ENCODE peak calls at places on chromosomes 12 and 14, in seven cellular contexts. R is breast epithelium; K is fibroblast of mammary gland; D is CD8-positive, alpha-beta T cell; B is hepatocyte; Y is astrocyte of the spinal cord; E is MM.1S. L is an unnamed sample.

GRCh38 chr12:12387521-12387920 is 30.6 kb downstream of the BORCS5 start:
- DNase-seq in R (no peak), Y (peak), K (peak), E (no peak), D (no peak), B (no peak), L (no peak)

GRCh38 chr12:103771466-103771865 is 69.6 kb downstream of the NT5DC3 start:
- DNase-seq in K (peak), B (peak), Y (peak), R (no peak), E (no peak), D (no peak), L (peak)

GRCh38 chr12:563250-563781 is 99.9 kb downstream of the NINJ2 start:
- DNase-seq in R (no peak), E (no peak), Y (peak), K (no peak), D (peak), B (no peak), L (no peak)

GRCh38 chr14:53152627-53152908 is 555 bp downstream of the DDHD1 start:
- DNase-seq in Y (no peak), B (no peak), E (no peak), K (no peak), R (no peak), D (no peak), L (no peak)

GRCh38 chr12:106160915-106161314 is 22.2 kb upstream of the NUAK1 start:
- DNase-seq in Y (no peak), K (no peak), R (no peak), B (no peak), E (no peak), D (no peak), L (no peak)

GRCh38 chr12:8052679-8053078 is 13.5 kb downstream of the C3AR1 start:
- DNase-seq in Y (no peak), R (no peak), K (no peak), B (no peak), D (no peak), E (no peak), L (no peak)

GRCh38 chr12:68007023-68007422 is 17.8 kb downstream of the IFNG-AS1 start:
- DNase-seq in D (no peak), K (peak), Y (no peak), R (no peak), E (no peak), B (no peak), L (no peak)

GRCh38 chr14:28297559-28297958 is 469.0 kb upstream of the FOXG1 start:
- DNase-seq in R (no peak), K (peak), E (no peak), Y (peak), D (no peak), B (no peak), L (no peak)

GRCh38 chr12:53489242-53489915 is 9.9 kb downstream of the MAP3K12 start:
- DNase-seq in Y (no peak), K (no peak), B (no peak), D (no peak), R (no peak), E (no peak), L (no peak)

GRCh38 chr12:111785651-111786050 is 18.9 kb downstream of the ALDH2 start:
- DNase-seq in B (no peak), K (peak), R (no peak), D (no peak), Y (peak), E (no peak), L (no peak)

GRCh38 chr12:14902465-14902864 is 16.8 kb upstream of the MGP start:
- DNase-seq in K (peak), B (no peak), R (no peak), E (no peak), Y (peak), D (no peak), L (no peak)

GRCh38 chr12:125220404-125221273 is 155.4 kb downstream of the AACS start:
- DNase-seq in Y (peak), B (no peak), E (no peak), K (peak), D (no peak), R (no peak), L (no peak)

GRCh38 chr12:94725375-94726168 is 75.2 kb upstream of the TMCC3 start:
- DNase-seq in B (peak), D (no peak), K (peak), Y (peak), R (no peak), E (no peak), L (no peak)

GRCh38 chr12:94553130-94553519 is 93.5 kb upstream of the CEP83 start:
- DNase-seq in R (peak), E (no peak), D (no peak), B (no peak), Y (peak), K (peak), L (no peak)

GRCh38 chr14:24463806-24464785 is 21.5 kb upstream of the SDR39U1 start:
- DNase-seq in B (no peak), D (no peak), K (no peak), E (no peak), Y (no peak), R (no peak), L (no peak)

GRCh38 chr14:33686218-33686617 is 264.7 kb downstream of the EGLN3 start:
- DNase-seq in E (no peak), K (peak), D (no peak), R (no peak), B (no peak), Y (peak), L (no peak)

GRCh38 chr12:132414634-132415340 is 75.2 kb upstream of the FBRSL1 start:
- DNase-seq in R (peak), E (peak), D (peak), Y (peak), K (peak), B (peak), L (peak)

GRCh38 chr12:10454531-10454930 is 1.4 kb upstream of the KLRC1 start:
- DNase-seq in Y (no peak), B (no peak), K (peak), D (no peak), E (peak), R (no peak), L (no peak)

GRCh38 chr12:109131522-109132050 is 15.2 kb downstream of the ACACB start:
- DNase-seq in Y (no peak), E (no peak), K (no peak), R (no peak), D (no peak), B (no peak), L (no peak)

GRCh38 chr12:109868182-109869051 is 11.9 kb downstream of the GLTP start:
- DNase-seq in Y (no peak), D (no peak), K (no peak), R (no peak), E (no peak), B (no peak), L (no peak)

GRCh38 chr14:69716483-69717187 is 50.3 kb upstream of the SRSF5 start:
- DNase-seq in R (peak), K (peak), B (peak), Y (peak), E (peak), D (peak), L (no peak)

DNA sequence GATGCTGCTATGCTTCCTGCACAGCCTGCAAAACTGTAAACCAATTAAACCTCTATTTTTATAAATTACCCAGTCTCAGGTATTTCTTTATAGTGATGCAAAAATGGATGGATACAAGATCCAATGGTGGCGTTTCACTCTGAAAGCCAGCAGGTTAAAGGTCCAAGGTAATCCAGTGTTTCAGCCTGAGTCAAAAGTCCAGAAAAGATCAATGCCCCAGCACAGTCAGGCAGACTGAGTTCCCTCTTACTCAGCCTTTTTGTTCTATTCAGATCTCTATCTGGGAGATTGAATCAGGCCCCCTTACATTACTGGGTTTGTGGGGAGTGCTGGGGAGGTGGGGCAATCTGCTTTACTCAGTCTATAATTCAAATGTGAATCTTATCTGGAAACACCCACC is 464.5 kb downstream of the GXYLT1 start:
- DNase-seq in E (no peak), Y (no peak), D (no peak), K (no peak), B (no peak), R (no peak), L (no peak)
- TF ChIP-seq CTCF in E (no peak), Y (no peak), D (no peak), K (no peak), B (no peak), R (no peak), L (no peak)

GRCh38 chr12:128307791-128308190 is 40.8 kb downstream of the TMEM132C start:
- DNase-seq in Y (no peak), R (no peak), K (no peak), B (no peak), E (no peak), D (no peak), L (no peak)
- TF ChIP-seq CTCF in Y (no peak), R (no peak), K (no peak), B (no peak), E (no peak), D (no peak), L (no peak)

GRCh38 chr14:101774814-101775213 is 13.3 kb downstream of the PPP2R5C start:
- DNase-seq in K (no peak), R (no peak), D (no peak), Y (no peak), B (no peak), E (peak), L (no peak)
- TF ChIP-seq CTCF in K (no peak), R (no peak), D (no peak), Y (no peak), B (no peak), E (no peak), L (no peak)

DNA sequence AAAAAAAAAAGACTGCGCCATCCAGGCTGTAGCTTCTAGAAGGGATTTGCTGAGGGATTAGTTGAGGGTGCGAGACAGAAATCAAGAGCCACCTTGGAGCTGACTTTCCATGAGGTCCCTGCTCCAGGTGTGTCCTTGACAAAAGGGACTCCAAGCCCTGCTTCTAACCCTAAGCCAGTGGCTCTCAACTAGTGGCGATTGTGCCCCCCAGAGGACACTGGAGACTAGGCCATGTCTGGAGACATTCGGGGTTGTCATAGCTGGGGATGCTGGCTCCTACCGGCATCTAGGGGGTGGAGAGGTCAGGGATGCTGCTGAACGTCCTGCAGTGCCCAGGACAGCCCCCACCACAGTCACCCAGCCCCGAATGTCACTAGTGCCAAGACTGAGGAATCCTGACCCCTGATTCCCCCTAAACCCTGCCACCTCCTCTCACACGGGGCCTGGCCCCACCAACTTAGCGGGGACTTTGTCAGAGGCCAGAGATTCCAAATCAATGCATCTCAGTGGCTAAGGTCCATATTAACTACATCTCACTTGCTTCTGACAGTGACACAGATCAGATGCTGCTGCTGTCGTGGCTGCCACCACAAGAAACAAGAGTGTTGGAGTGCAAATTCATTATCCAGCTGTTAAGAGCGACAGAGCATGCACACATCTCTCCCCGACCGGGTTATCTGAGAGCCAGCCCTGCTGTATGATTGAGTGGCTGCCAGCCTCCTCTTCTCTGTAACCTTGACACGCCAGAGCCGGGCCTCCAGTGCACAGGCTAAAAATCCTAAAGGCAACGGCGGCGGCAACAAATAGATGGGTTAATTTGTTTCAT is 40.4 kb downstream of the SPRING1 start:
- DNase-seq in K (peak), R (no peak), Y (no peak), D (no peak), B (peak), E (no peak), L (no peak)
- TF ChIP-seq CTCF in K (peak), R (no peak), Y (peak), D (no peak), B (peak), E (peak), L (no peak)

GRCh38 chr14:57530571-57530970 is 36.9 kb upstream of the CCDC198 start:
- DNase-seq in Y (no peak), R (no peak), E (no peak), K (no peak), D (no peak), B (no peak), L (no peak)

DNA sequence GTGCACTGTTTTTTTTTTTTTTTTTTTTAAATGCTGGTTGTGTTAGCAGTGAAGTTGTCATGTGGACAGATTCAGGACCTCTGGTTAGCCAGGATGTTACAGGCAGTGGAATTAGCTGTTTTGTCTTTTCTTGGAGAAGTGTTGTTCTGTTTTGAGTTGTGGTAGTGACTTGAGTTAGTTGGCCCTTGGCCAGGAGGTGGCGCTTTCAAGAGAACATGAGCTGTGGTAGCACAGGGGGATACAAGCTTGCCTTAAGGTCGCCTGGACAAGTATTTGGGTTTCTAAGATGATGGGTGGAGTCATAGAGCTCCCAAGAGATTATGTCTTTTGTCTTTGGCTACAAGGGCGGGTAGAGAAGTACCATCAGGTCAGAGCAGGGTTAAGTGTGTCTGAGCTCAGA is 33.3 kb upstream of the CCDC198 start:
- DNase-seq in E (no peak), K (no peak), D (no peak), Y (no peak), R (no peak), B (no peak), L (no peak)
- TF ChIP-seq CTCF in E (no peak), K (no peak), D (no peak), Y (no peak), R (no peak), B (peak), L (no peak)

DNA sequence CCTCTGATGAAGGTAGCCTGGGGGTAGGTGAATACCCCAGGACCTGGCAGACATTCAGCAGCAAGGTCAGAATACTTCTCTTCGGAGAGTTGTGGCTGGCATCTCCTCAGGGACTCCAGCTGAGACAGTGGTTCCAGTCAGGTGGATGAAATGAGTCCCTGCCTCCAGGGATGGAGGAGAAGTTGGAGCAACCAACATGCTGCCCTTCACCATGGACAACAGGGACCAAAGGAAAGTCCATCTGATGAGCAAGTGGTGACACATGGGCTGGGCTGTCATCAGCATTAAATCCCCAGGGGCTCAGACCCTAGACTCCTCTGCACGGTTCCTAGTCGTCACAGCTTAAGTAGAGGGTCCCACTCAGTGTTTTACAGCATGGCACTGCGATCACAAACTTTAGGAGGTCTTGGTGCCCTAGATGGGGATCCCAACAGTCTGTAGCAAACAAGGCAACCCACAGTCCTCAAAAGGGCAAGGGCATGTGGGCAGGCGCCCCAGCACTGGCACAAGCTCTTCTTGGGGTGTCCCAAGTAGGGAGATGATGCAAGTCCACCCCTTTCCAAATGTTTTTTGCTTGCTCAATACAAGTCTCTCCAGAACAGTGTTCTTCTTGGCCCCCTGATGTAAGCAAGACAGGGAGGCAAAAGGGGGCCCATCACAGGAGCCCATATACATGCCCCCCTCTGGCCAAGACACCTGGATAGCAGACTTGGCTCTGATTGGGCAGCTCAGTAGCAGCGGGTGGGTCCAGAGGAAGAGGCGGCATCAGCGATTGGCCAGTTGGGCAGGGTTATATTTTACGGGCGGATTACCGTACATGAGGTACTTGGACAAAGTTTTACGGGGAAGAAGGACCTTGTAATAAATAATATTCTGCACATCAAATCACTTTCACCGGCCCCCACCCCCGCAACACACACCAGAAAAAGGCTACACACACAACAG is 10.8 kb upstream of the CDH24 start:
- DNase-seq in D (no peak), E (no peak), B (no peak), Y (no peak), K (no peak), R (no peak), L (no peak)
- TF ChIP-seq CTCF in D (no peak), E (no peak), B (no peak), Y (no peak), K (no peak), R (no peak), L (no peak)